ENCODE peak calls at places on chromosomes 16 and 17, in four cellular contexts. One of them, this sample, is unnamed. For H3K4me1, the result is how much of the 10 kb centered on the place peaks cover.

GRCh38 chr16:1199342-1200013 is 25.6 kb downstream of the TPSG1 start:
- DNase-seq in adipocyte: no peak
- DNase-seq in tibial nerve: no peak
- DNase-seq in MM.1S: no peak
- DNase-seq in this sample: no peak

GRCh38 chr17:63431939-63432804 is 13.9 kb downstream of the CYB561 start:
- DNase-seq in MM.1S: no peak
- DNase-seq in tibial nerve: no peak
- DNase-seq in adipocyte: peak
- DNase-seq in this sample: no peak

GRCh38 chr17:34024303-34025178 is 230.5 kb upstream of the CCL2 start:
- DNase-seq in tibial nerve: no peak
- DNase-seq in MM.1S: no peak
- DNase-seq in adipocyte: no peak
- DNase-seq in this sample: no peak

GRCh38 chr17:37488009-37488604 is 1.6 kb upstream of the DUSP14 start:
- DNase-seq in adipocyte: peak
- DNase-seq in MM.1S: peak
- DNase-seq in tibial nerve: no peak
- DNase-seq in this sample: peak

GRCh38 chr17:59152925-59153324 is 2.1 kb downstream of the SKA2 start:
- DNase-seq in tibial nerve: no peak
- DNase-seq in MM.1S: no peak
- DNase-seq in adipocyte: no peak
- DNase-seq in this sample: no peak

GRCh38 chr16:30068750-30069574 is 3.4 kb downstream of the ALDOA start:
- DNase-seq in MM.1S: peak
- DNase-seq in tibial nerve: no peak
- DNase-seq in adipocyte: peak
- DNase-seq in this sample: peak

GRCh38 chr16:77214411-77215138 is 15.4 kb downstream of the SYCE1L start:
- DNase-seq in tibial nerve: no peak
- DNase-seq in adipocyte: no peak
- DNase-seq in MM.1S: no peak
- DNase-seq in this sample: no peak

GRCh38 chr16:86307518-86307903 is 202.8 kb upstream of the FOXF1 start:
- DNase-seq in adipocyte: peak
- DNase-seq in MM.1S: no peak
- DNase-seq in tibial nerve: no peak
- DNase-seq in this sample: no peak

GRCh38 chr17:47724705-47725104 is 8.3 kb upstream of the TBX21 start:
- DNase-seq in tibial nerve: no peak
- DNase-seq in adipocyte: no peak
- DNase-seq in MM.1S: no peak
- DNase-seq in this sample: no peak

GRCh38 chr16:86362155-86362849 is 148.0 kb upstream of the FOXF1 start:
- DNase-seq in MM.1S: no peak
- DNase-seq in adipocyte: no peak
- DNase-seq in tibial nerve: no peak
- DNase-seq in this sample: no peak

GRCh38 chr16:1335996-1336395 is 2.6 kb downstream of the BAIAP3 start:
- DNase-seq in tibial nerve: no peak
- DNase-seq in adipocyte: peak
- DNase-seq in MM.1S: no peak
- DNase-seq in this sample: no peak

GRCh38 chr17:34633351-34633750 is 54.0 kb downstream of the TMEM132E start:
- DNase-seq in adipocyte: no peak
- DNase-seq in tibial nerve: no peak
- DNase-seq in MM.1S: peak
- DNase-seq in this sample: no peak

GRCh38 chr17:8963665-8964258 is 1.7 kb downstream of the PIK3R5 start:
- DNase-seq in MM.1S: no peak
- DNase-seq in adipocyte: no peak
- DNase-seq in tibial nerve: no peak
- DNase-seq in this sample: no peak

GRCh38 chr17:13346996-13347762 is 254.6 kb downstream of the HS3ST3A1 start:
- DNase-seq in tibial nerve: no peak
- DNase-seq in adipocyte: peak
- DNase-seq in MM.1S: no peak
- DNase-seq in this sample: no peak

GRCh38 chr16:67183284-67183626 is 508 bp downstream of the MATCAP1 start:
- DNase-seq in MM.1S: no peak
- DNase-seq in tibial nerve: no peak
- DNase-seq in adipocyte: no peak
- DNase-seq in this sample: no peak
- H3K4me3 ChIP-seq in MM.1S: peak
- H3K4me3 ChIP-seq in tibial nerve: peak
- H3K4me3 ChIP-seq in adipocyte: peak
- H3K4me3 ChIP-seq in this sample: peak

GRCh38 chr16:50151322-50151721 is 1.8 kb upstream of the TENT4B start:
- DNase-seq in tibial nerve: no peak
- DNase-seq in adipocyte: no peak
- DNase-seq in MM.1S: no peak
- DNase-seq in this sample: no peak
- H3K4me1 ChIP-seq in tibial nerve: under half
- H3K4me1 ChIP-seq in adipocyte: under half
- H3K4me1 ChIP-seq in MM.1S: under half
- H3K4me1 ChIP-seq in this sample: under half

GRCh38 chr17:64449545-64449944 is 630 bp downstream of the MILR1 start:
- DNase-seq in MM.1S: no peak
- DNase-seq in tibial nerve: no peak
- DNase-seq in adipocyte: peak
- DNase-seq in this sample: no peak
- H3K4me3 ChIP-seq in MM.1S: no peak
- H3K4me3 ChIP-seq in tibial nerve: peak
- H3K4me3 ChIP-seq in adipocyte: peak
- H3K4me3 ChIP-seq in this sample: no peak

GRCh38 chr17:31497431-31497830 is 106.0 kb downstream of the RAB11FIP4 start:
- DNase-seq in tibial nerve: no peak
- DNase-seq in adipocyte: no peak
- DNase-seq in MM.1S: no peak
- DNase-seq in this sample: no peak

GRCh38 chr17:31497994-31498826 is 106.7 kb downstream of the RAB11FIP4 start:
- DNase-seq in tibial nerve: no peak
- DNase-seq in MM.1S: no peak
- DNase-seq in adipocyte: no peak
- DNase-seq in this sample: no peak

GRCh38 chr17:31496097-31496496 is 104.6 kb downstream of the RAB11FIP4 start:
- DNase-seq in tibial nerve: no peak
- DNase-seq in adipocyte: no peak
- DNase-seq in MM.1S: no peak
- DNase-seq in this sample: no peak

GRCh38 chr17:31496601-31497000 is 105.1 kb downstream of the RAB11FIP4 start:
- DNase-seq in MM.1S: no peak
- DNase-seq in adipocyte: no peak
- DNase-seq in tibial nerve: no peak
- DNase-seq in this sample: no peak

GRCh38 chr17:31499771-31500554 is 108.5 kb downstream of the RAB11FIP4 start:
- DNase-seq in tibial nerve: no peak
- DNase-seq in MM.1S: no peak
- DNase-seq in adipocyte: peak
- DNase-seq in this sample: no peak
- H3K4me1 ChIP-seq in tibial nerve: under half
- H3K4me1 ChIP-seq in MM.1S: under half
- H3K4me1 ChIP-seq in adipocyte: under half
- H3K4me1 ChIP-seq in this sample: under half

GRCh38 chr16:3142770-3143169 is 7.9 kb downstream of the ZNF213 start:
- DNase-seq in adipocyte: no peak
- DNase-seq in MM.1S: no peak
- DNase-seq in tibial nerve: no peak
- DNase-seq in this sample: no peak
- H3K4me3 ChIP-seq in adipocyte: no peak
- H3K4me3 ChIP-seq in MM.1S: no peak
- H3K4me3 ChIP-seq in tibial nerve: no peak
- H3K4me3 ChIP-seq in this sample: no peak